ENCODE peak calls at places on chromosomes 2 and 18, in seven cellular contexts. X is heart left ventricle, U is astrocyte of the spinal cord, Y is left ventricle myocardium inferior, G is stomach, L is A549, V is epithelial cell of proximal tubule. T is an unnamed sample.

GRCh38 chr2:10410001-10410671 is 38.0 kb downstream of the ODC1 start:
- DNase-seq in X (no peak), U (peak), Y (no peak), G (no peak), L (no peak), V (no peak), T (no peak)

GRCh38 chr2:189683348-189683747 is 8.9 kb downstream of the ANKAR start:
- DNase-seq in X (no peak), U (no peak), Y (no peak), G (no peak), L (no peak), V (no peak), T (no peak)

GRCh38 chr2:159737292-159737916 is 25.1 kb downstream of the MARCHF7 start:
- DNase-seq in X (no peak), U (no peak), Y (no peak), G (no peak), L (no peak), V (no peak), T (no peak)

GRCh38 chr2:64904405-64905329 is 84.5 kb upstream of the SLC1A4 start:
- DNase-seq in X (no peak), U (no peak), Y (no peak), G (no peak), L (no peak), V (no peak), T (no peak)

GRCh38 chr2:182038579-182038978 is 52.9 kb downstream of the PPP1R1C start:
- DNase-seq in X (no peak), U (peak), Y (no peak), G (no peak), L (peak), V (no peak), T (peak)

GRCh38 chr2:74675090-74675489 is 21.0 kb downstream of the SEMA4F start:
- DNase-seq in X (no peak), U (no peak), Y (no peak), G (no peak), L (no peak), V (no peak), T (no peak)

GRCh38 chr18:21241224-21242131 is 554 bp upstream of the GREB1L start:
- DNase-seq in X (peak), U (no peak), Y (no peak), G (no peak), L (no peak), V (no peak), T (no peak)

GRCh38 chr18:42635378-42636048 is 480.0 kb downstream of the RIT2 start:
- DNase-seq in X (no peak), U (no peak), Y (no peak), G (no peak), L (no peak), V (no peak), T (no peak)

GRCh38 chr2:27428978-27429541 is 629 bp downstream of the NRBP1 start:
- DNase-seq in X (peak), U (peak), Y (peak), G (peak), L (peak), V (no peak), T (peak)

GRCh38 chr2:20448246-20449046 is 1.6 kb downstream of the RHOB start:
- DNase-seq in X (peak), U (peak), Y (no peak), G (peak), L (peak), V (no peak), T (no peak)

GRCh38 chr2:73979686-73980085 is 5.0 kb upstream of the TET3 start:
- DNase-seq in X (no peak), U (peak), Y (no peak), G (no peak), L (no peak), V (peak), T (peak)

GRCh38 chr2:237998530-237998929 is 31.7 kb downstream of the UBE2F start:
- DNase-seq in X (no peak), U (peak), Y (no peak), G (no peak), L (no peak), V (no peak), T (no peak)

GRCh38 chr2:65022189-65022588 is 33.0 kb downstream of the SLC1A4 start:
- DNase-seq in X (no peak), U (no peak), Y (no peak), G (no peak), L (no peak), V (no peak), T (no peak)

GRCh38 chr2:239714116-239714515 is 311.0 kb downstream of the NDUFA10 start:
- DNase-seq in X (no peak), U (no peak), Y (no peak), G (peak), L (no peak), V (no peak), T (no peak)

GRCh38 chr2:174593574-174594203 is 3.9 kb downstream of the WIPF1 start:
- DNase-seq in X (peak), U (peak), Y (no peak), G (no peak), L (no peak), V (no peak), T (peak)

GRCh38 chr2:147297820-147298219 is 547.0 kb upstream of the ACVR2A start:
- DNase-seq in X (no peak), U (no peak), Y (no peak), G (no peak), L (no peak), V (no peak), T (no peak)

GRCh38 chr2:31401580-31401979 is 13.0 kb downstream of the XDH start:
- DNase-seq in X (no peak), U (peak), Y (no peak), G (no peak), L (peak), V (peak), T (peak)

GRCh38 chr18:7590800-7591560 is 23.9 kb downstream of the PTPRM start:
- DNase-seq in X (no peak), U (no peak), Y (no peak), G (no peak), L (no peak), V (no peak), T (peak)

GRCh38 chr2:176415946-176416499 is 146.8 kb downstream of the MTX2 start:
- DNase-seq in X (no peak), U (no peak), Y (no peak), G (no peak), L (no peak), V (no peak), T (no peak)

GRCh38 chr2:145006957-145007672 is 487.2 kb upstream of the ZEB2 start:
- DNase-seq in X (peak), U (peak), Y (peak), G (no peak), L (peak), V (peak), T (peak)

GRCh38 chr2:20631617-20632307 is 19.1 kb downstream of the HS1BP3 start:
- DNase-seq in X (no peak), U (no peak), Y (peak), G (no peak), L (no peak), V (no peak), T (no peak)

GRCh38 chr18:39571511-39571910 is 2005.9 kb upstream of the CELF4 start:
- DNase-seq in X (no peak), U (peak), Y (no peak), G (no peak), L (peak), V (peak), T (peak)

GRCh38 chr18:34730774-34731173 is 20.7 kb downstream of the DTNA start:
- DNase-seq in X (no peak), U (peak), Y (no peak), G (no peak), L (no peak), V (no peak), T (no peak)

DNA sequence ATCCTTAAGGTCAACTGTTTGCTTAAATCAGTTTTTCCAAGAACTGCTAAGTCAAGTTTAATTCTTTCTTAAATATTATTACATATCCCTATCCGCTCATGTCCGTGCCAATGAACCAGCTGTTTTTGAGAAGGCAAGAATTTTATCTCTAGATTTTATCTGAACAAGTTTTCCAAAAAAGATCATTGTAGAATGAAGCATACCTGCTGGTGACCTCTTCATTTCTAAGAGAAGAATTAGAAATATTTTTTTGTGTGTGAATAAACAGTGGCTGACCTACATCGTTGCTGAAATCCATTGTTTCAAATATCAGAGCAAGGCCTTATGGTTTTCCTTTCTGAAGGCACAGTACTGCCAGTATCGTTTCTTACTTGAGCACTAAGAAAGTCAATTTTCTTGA is 58.5 kb upstream of the RND3 start:
- DNase-seq in X (no peak), U (no peak), Y (no peak), G (no peak), L (no peak), V (no peak), T (no peak)
- H3K4me3 ChIP-seq in X (no peak), U (no peak), Y (no peak), G (no peak), L (no peak), V (no peak), T (no peak)

GRCh38 chr2:45578056-45578843 is 32.8 kb downstream of the SRBD1 start:
- DNase-seq in X (no peak), U (peak), Y (no peak), G (no peak), L (peak), V (no peak), T (peak)
- TF ChIP-seq CTCF in X (no peak), U (peak), Y (peak), G (peak), L (peak), V (peak), T (peak)

DNA sequence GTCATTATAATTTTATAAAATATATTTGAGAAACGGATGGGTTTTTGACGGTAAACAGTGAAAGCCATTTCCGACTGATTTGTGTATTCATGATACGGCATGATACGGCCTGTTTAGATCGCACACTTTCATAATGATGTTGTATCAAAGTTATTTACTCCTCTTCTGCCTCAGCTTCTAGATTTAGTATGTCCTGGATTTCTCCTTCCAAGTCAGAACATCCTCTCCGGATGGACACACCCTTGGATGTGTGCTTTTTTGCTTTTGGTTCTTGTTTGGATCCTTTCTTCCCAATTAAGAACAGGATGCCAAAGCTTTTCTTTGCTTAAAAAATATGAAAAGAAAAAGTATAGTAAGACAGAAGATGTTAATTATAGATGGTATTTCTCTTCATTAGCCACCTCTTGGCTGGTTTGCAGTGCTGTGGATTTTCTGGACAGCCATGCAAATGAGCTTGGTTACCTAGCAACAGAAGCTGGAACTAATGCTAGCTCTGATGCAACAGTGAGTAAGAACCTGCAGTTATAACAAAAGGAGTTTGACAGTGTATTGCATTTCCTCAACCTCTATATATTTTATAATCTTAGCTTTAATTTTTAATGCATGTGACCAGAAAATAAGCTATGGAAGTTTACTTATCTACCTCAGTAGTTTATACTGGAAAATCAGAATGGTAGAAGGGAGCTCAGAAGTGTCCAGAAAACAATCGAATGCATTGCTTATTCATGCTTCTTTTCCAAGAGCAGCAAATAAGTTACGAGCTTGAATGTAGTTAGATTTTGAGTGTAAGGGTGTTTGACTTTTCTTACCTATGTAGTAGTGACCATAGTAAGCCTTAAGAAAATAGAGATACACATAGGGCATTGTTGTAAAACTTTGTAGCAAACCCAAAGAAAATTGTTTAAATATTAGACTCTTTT is 27.9 kb downstream of the RMND5A start:
- DNase-seq in X (no peak), U (peak), Y (no peak), G (no peak), L (no peak), V (peak), T (peak)
- H3K4me3 ChIP-seq in X (no peak), U (no peak), Y (peak), G (no peak), L (no peak), V (no peak), T (no peak)

GRCh38 chr2:83516503-83516902 is 942.6 kb downstream of the SUCLG1 start:
- DNase-seq in X (no peak), U (no peak), Y (no peak), G (no peak), L (no peak), V (no peak), T (no peak)
- TF ChIP-seq CTCF in X (no peak), U (no peak), Y (no peak), G (no peak), L (no peak), V (no peak), T (no peak)

GRCh38 chr2:218709906-218710305 is 729 bp upstream of the TTLL4 start:
- DNase-seq in X (no peak), U (no peak), Y (no peak), G (no peak), L (no peak), V (no peak), T (no peak)
- H3K4me3 ChIP-seq in X (peak), U (no peak), Y (peak), G (peak), L (no peak), V (peak), T (no peak)

DNA sequence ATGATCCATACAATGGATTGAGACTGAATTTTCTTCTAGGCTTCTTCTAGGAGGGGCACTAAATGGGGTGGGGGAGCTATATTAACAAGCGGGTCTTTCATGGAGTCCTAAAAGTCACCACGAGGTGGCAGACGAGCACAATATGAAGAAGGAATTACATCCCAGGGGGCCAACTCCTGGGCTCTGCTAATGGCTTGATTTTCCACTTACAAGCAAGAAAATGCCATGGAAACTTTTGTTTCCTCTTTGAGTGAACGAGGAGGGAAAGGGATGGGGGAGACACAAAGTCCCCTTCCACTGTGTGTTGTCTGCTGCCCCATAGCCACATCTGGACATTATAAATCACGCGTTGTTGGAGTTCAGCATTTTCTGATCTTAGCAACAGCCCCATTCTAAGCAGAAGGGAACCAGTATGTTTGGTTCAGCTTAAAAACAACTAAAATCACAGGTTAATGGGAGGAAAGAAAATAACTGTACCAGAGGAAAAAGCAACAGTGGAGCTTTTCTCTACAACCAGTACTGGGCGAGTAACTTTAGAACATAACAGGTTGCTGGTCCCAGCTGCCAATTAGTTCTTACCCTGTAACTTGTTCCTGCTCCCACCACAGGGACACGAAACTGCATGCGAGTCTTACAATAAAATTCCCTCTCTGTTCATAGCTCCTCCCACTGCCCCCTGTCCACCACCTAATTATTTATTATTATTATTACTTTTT is 285.0 kb upstream of the PARD3B start:
- DNase-seq in X (peak), U (peak), Y (peak), G (peak), L (peak), V (no peak), T (peak)
- TF ChIP-seq CTCF in X (peak), U (peak), Y (peak), G (peak), L (peak), V (peak), T (peak)

DNA sequence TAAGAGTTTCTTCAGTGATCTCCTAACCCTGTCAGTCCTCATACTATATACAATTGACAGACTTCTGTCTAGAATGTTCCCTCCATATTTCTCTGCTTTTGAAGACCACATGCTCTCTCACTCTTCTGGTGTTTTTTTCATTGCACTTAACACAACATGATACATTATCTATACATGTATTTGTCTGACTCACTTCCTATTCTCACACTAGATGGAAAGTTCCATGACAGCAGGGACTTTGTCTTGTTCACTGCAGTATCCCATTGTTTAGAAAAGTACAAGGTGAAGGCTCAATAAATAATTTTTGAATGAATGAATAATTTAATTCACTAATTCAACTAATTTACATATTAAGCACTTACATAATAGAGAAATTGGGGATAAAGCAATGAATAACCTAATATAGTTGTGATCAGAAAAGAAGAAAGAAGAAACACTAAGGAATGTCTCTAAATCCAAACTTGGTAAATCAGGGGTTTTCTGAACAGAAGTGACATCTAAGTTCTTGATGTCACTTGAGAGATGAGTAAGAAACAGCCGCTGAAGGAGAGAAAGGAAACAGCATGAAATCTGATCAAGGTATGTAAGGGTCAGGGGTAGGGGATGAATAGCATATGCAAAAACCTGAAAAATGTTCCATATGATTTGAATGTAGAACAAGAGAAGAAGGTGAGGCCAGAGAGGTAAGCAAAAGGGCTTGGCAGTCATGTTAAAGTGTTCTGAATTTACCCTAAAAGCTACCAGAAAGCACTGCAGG is 42.4 kb downstream of the MBD2 start:
- DNase-seq in X (no peak), U (peak), Y (no peak), G (no peak), L (no peak), V (no peak), T (no peak)
- H3K4me3 ChIP-seq in X (no peak), U (no peak), Y (no peak), G (no peak), L (no peak), V (no peak), T (no peak)